ENCODE peak calls at places on chromosomes 5 and 9, in five cellular contexts. One of them, this sample, is unnamed.

GRCh38 chr5:61334224-61335196 is 2.5 kb downstream of the ZSWIM6 start:
- DNase-seq in HepG2: no peak
- DNase-seq in K562: no peak
- DNase-seq in SK-N-SH: peak
- DNase-seq in GM12878: no peak
- DNase-seq in this sample: peak

GRCh38 chr9:136095495-136096058 is 488 bp upstream of the NACC2 start:
- DNase-seq in HepG2: no peak
- DNase-seq in K562: peak
- DNase-seq in SK-N-SH: peak
- DNase-seq in GM12878: no peak
- DNase-seq in this sample: no peak

GRCh38 chr5:100004969-100005368 is 530.2 kb upstream of the FAM174A start:
- DNase-seq in HepG2: no peak
- DNase-seq in K562: no peak
- DNase-seq in SK-N-SH: no peak
- DNase-seq in GM12878: no peak
- DNase-seq in this sample: no peak

GRCh38 chr9:126985870-126986498 is 71.4 kb downstream of the RALGPS1 start:
- DNase-seq in HepG2: peak
- DNase-seq in K562: no peak
- DNase-seq in SK-N-SH: no peak
- DNase-seq in GM12878: peak
- DNase-seq in this sample: no peak

GRCh38 chr5:128015978-128016377 is 67.6 kb upstream of the SLC12A2 start:
- DNase-seq in HepG2: no peak
- DNase-seq in K562: peak
- DNase-seq in SK-N-SH: no peak
- DNase-seq in GM12878: no peak
- DNase-seq in this sample: no peak

GRCh38 chr9:111876179-111876578 is 20.4 kb upstream of the UGCG start:
- DNase-seq in HepG2: no peak
- DNase-seq in K562: no peak
- DNase-seq in SK-N-SH: no peak
- DNase-seq in GM12878: no peak
- DNase-seq in this sample: no peak

GRCh38 chr5:166441-167372 is 24.6 kb upstream of the LRRC14B start:
- DNase-seq in HepG2: no peak
- DNase-seq in K562: no peak
- DNase-seq in SK-N-SH: no peak
- DNase-seq in GM12878: no peak
- DNase-seq in this sample: no peak

GRCh38 chr9:134633362-134634142 is 8.1 kb upstream of the COL5A1 start:
- DNase-seq in HepG2: no peak
- DNase-seq in K562: no peak
- DNase-seq in SK-N-SH: no peak
- DNase-seq in GM12878: no peak
- DNase-seq in this sample: no peak

GRCh38 chr5:176606032-176606431 is 3.9 kb downstream of the GPRIN1 start:
- DNase-seq in HepG2: no peak
- DNase-seq in K562: no peak
- DNase-seq in SK-N-SH: no peak
- DNase-seq in GM12878: no peak
- DNase-seq in this sample: no peak

GRCh38 chr5:35031276-35031675 is 16.5 kb downstream of the AGXT2 start:
- DNase-seq in HepG2: no peak
- DNase-seq in K562: no peak
- DNase-seq in SK-N-SH: no peak
- DNase-seq in GM12878: no peak
- DNase-seq in this sample: no peak

GRCh38 chr5:174834081-174834480 is 109.7 kb downstream of the MSX2 start:
- DNase-seq in HepG2: no peak
- DNase-seq in K562: no peak
- DNase-seq in SK-N-SH: no peak
- DNase-seq in GM12878: no peak
- DNase-seq in this sample: no peak

GRCh38 chr5:4196744-4197646 is 601.4 kb downstream of the IRX1 start:
- DNase-seq in HepG2: no peak
- DNase-seq in K562: no peak
- DNase-seq in SK-N-SH: no peak
- DNase-seq in GM12878: no peak
- DNase-seq in this sample: no peak

GRCh38 chr5:71013575-71013974 is 11.6 kb downstream of the NAIP start:
- DNase-seq in HepG2: no peak
- DNase-seq in K562: peak
- DNase-seq in SK-N-SH: no peak
- DNase-seq in GM12878: no peak
- DNase-seq in this sample: no peak

GRCh38 chr5:56270058-56270457 is 36.9 kb upstream of the ANKRD55 start:
- DNase-seq in HepG2: peak
- DNase-seq in K562: no peak
- DNase-seq in SK-N-SH: peak
- DNase-seq in GM12878: peak
- DNase-seq in this sample: no peak

GRCh38 chr9:99779277-99779676 is 42.4 kb upstream of the NR4A3 start:
- DNase-seq in HepG2: no peak
- DNase-seq in K562: no peak
- DNase-seq in SK-N-SH: no peak
- DNase-seq in GM12878: no peak
- DNase-seq in this sample: no peak

GRCh38 chr5:54821445-54822330 is 163.7 kb downstream of the ESM1 start:
- DNase-seq in HepG2: no peak
- DNase-seq in K562: no peak
- DNase-seq in SK-N-SH: no peak
- DNase-seq in GM12878: no peak
- DNase-seq in this sample: no peak

GRCh38 chr9:68546596-68547390 is 6.1 kb upstream of the TMEM252 start:
- DNase-seq in HepG2: peak
- DNase-seq in K562: no peak
- DNase-seq in SK-N-SH: no peak
- DNase-seq in GM12878: peak
- DNase-seq in this sample: no peak

GRCh38 chr5:36177715-36178556 is 26.0 kb downstream of the SKP2 start:
- DNase-seq in HepG2: peak
- DNase-seq in K562: no peak
- DNase-seq in SK-N-SH: peak
- DNase-seq in GM12878: no peak
- DNase-seq in this sample: peak

GRCh38 chr5:94818904-94819303 is 200.4 kb downstream of the SLF1 start:
- DNase-seq in HepG2: no peak
- DNase-seq in K562: no peak
- DNase-seq in SK-N-SH: no peak
- DNase-seq in GM12878: no peak
- DNase-seq in this sample: no peak

GRCh38 chr5:37197340-37198050 is 51.7 kb downstream of the CPLANE1 start:
- DNase-seq in HepG2: no peak
- DNase-seq in K562: no peak
- DNase-seq in SK-N-SH: no peak
- DNase-seq in GM12878: no peak
- DNase-seq in this sample: no peak

GRCh38 chr5:152523964-152524363 is 118.9 kb upstream of the NMUR2 start:
- DNase-seq in HepG2: no peak
- DNase-seq in K562: no peak
- DNase-seq in SK-N-SH: no peak
- DNase-seq in GM12878: no peak
- DNase-seq in this sample: no peak

GRCh38 chr9:129306318-129306973 is 128.4 kb upstream of the IER5L start:
- DNase-seq in HepG2: no peak
- DNase-seq in K562: no peak
- DNase-seq in SK-N-SH: no peak
- DNase-seq in GM12878: no peak
- DNase-seq in this sample: no peak

GRCh38 chr9:119004618-119004990 is 364.6 kb downstream of the BRINP1 start:
- DNase-seq in HepG2: peak
- DNase-seq in K562: no peak
- DNase-seq in SK-N-SH: no peak
- DNase-seq in GM12878: no peak
- DNase-seq in this sample: no peak

GRCh38 chr9:135480071-135480941 is 724 bp downstream of the PPP1R26 start:
- DNase-seq in HepG2: peak
- DNase-seq in K562: peak
- DNase-seq in SK-N-SH: peak
- DNase-seq in GM12878: no peak
- DNase-seq in this sample: peak

GRCh38 chr5:132418876-132419275 is 49.4 kb downstream of the SLC22A5 start:
- DNase-seq in HepG2: no peak
- DNase-seq in K562: no peak
- DNase-seq in SK-N-SH: no peak
- DNase-seq in GM12878: no peak
- DNase-seq in this sample: no peak

GRCh38 chr9:38084556-38084880 is 15.5 kb upstream of the SHB start:
- DNase-seq in HepG2: no peak
- DNase-seq in K562: no peak
- DNase-seq in SK-N-SH: no peak
- DNase-seq in GM12878: no peak
- DNase-seq in this sample: no peak
- TF ChIP-seq FOXM1 in HepG2: no peak
- TF ChIP-seq FOXM1 in K562: no peak
- TF ChIP-seq FOXM1 in SK-N-SH: no peak
- TF ChIP-seq FOXM1 in GM12878: no peak
- TF ChIP-seq FOXM1 in this sample: no peak

GRCh38 chr9:121902483-121903135 is 190.5 kb downstream of the TTLL11 start:
- DNase-seq in HepG2: no peak
- DNase-seq in K562: no peak
- DNase-seq in SK-N-SH: peak
- DNase-seq in GM12878: peak
- DNase-seq in this sample: no peak
- TF ChIP-seq FOXM1 in HepG2: no peak
- TF ChIP-seq FOXM1 in K562: no peak
- TF ChIP-seq FOXM1 in SK-N-SH: no peak
- TF ChIP-seq FOXM1 in GM12878: no peak
- TF ChIP-seq FOXM1 in this sample: no peak

DNA sequence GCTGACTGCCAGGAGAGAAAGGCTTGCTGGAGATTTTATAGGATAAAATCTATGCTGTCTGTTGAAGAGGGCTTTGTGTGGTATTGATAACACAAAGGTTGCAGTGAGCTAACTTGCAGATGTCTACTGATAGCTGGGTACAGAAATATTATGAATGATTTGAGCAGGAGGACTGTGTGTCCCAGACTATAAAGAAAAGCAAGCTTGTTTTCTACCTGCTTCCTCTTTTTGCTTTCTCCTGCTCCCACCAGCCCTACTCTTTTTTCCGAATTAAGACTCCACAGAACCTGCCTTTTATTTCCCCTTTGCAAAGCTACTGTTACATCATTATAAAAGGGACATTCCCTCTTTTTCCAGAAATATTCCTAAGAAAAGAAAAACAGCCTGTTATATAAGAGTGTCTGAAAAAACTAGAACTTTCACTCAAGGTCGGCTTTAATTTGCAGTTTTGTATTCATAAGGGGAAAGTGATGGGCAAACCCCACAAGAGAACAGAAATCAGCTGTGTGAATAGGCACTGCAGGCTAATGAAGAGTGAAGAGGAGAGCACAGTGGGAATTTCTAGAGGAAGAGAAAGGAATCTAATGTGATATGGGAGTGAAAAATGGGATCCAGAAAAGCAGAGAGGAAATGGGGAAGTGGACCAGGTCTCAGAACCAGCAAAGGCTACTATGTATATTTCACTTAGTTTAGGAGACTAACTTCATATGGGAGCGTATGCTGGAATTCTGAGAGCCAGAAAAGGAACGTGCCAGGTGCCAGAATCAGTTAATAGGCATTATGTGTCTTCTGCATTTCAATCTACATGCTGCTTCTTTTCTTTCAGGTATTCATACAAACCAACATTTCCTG is 28.2 kb upstream of the IFNA14 start:
- DNase-seq in HepG2: no peak
- DNase-seq in K562: no peak
- DNase-seq in SK-N-SH: no peak
- DNase-seq in GM12878: no peak
- DNase-seq in this sample: no peak
- TF ChIP-seq FOXM1 in HepG2: no peak
- TF ChIP-seq FOXM1 in K562: no peak
- TF ChIP-seq FOXM1 in SK-N-SH: no peak
- TF ChIP-seq FOXM1 in GM12878: no peak
- TF ChIP-seq FOXM1 in this sample: no peak

GRCh38 chr5:150562832-150563231 is 54.9 kb downstream of the NDST1 start:
- DNase-seq in HepG2: peak
- DNase-seq in K562: no peak
- DNase-seq in SK-N-SH: no peak
- DNase-seq in GM12878: peak
- DNase-seq in this sample: no peak
- TF ChIP-seq FOXM1 in HepG2: no peak
- TF ChIP-seq FOXM1 in K562: no peak
- TF ChIP-seq FOXM1 in SK-N-SH: no peak
- TF ChIP-seq FOXM1 in GM12878: no peak
- TF ChIP-seq FOXM1 in this sample: no peak

DNA sequence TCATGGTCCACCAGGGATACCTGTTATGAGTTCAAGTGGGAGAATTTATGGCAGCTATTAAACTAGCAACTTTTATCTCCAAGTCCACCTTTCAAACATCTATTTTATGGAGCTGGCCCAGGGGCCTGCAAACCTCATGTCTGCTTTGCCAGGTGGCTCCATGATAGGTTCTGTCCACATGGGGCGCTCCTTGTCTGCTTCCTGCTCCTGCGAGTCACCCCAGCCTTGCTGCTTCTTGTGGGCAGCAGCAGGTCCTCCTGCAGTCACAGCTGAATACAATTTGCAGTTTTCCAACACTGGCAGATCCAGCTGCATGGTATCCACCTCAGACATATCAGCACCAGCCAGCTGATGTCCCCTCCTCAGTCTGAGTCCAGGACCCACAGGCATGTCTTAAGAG is 39.6 kb upstream of the FRRS1L start:
- DNase-seq in HepG2: peak
- DNase-seq in K562: no peak
- DNase-seq in SK-N-SH: no peak
- DNase-seq in GM12878: no peak
- DNase-seq in this sample: no peak
- TF ChIP-seq FOXM1 in HepG2: no peak
- TF ChIP-seq FOXM1 in K562: no peak
- TF ChIP-seq FOXM1 in SK-N-SH: no peak
- TF ChIP-seq FOXM1 in GM12878: no peak
- TF ChIP-seq FOXM1 in this sample: no peak

GRCh38 chr5:44747396-44747795 is 61.4 kb upstream of the MRPS30 start:
- DNase-seq in HepG2: no peak
- DNase-seq in K562: no peak
- DNase-seq in SK-N-SH: no peak
- DNase-seq in GM12878: no peak
- DNase-seq in this sample: no peak
- TF ChIP-seq FOXM1 in HepG2: no peak
- TF ChIP-seq FOXM1 in K562: no peak
- TF ChIP-seq FOXM1 in SK-N-SH: no peak
- TF ChIP-seq FOXM1 in GM12878: no peak
- TF ChIP-seq FOXM1 in this sample: no peak

GRCh38 chr5:169374111-169374510 is 73.2 kb upstream of the SLIT3 start:
- DNase-seq in HepG2: no peak
- DNase-seq in K562: no peak
- DNase-seq in SK-N-SH: no peak
- DNase-seq in GM12878: no peak
- DNase-seq in this sample: no peak

GRCh38 chr5:169369130-169369529 is 68.2 kb upstream of the SLIT3 start:
- DNase-seq in HepG2: no peak
- DNase-seq in K562: no peak
- DNase-seq in SK-N-SH: no peak
- DNase-seq in GM12878: no peak
- DNase-seq in this sample: no peak

GRCh38 chr5:169374761-169375160 is 73.8 kb upstream of the SLIT3 start:
- DNase-seq in HepG2: no peak
- DNase-seq in K562: no peak
- DNase-seq in SK-N-SH: peak
- DNase-seq in GM12878: no peak
- DNase-seq in this sample: no peak
- TF ChIP-seq FOXM1 in HepG2: no peak
- TF ChIP-seq FOXM1 in K562: no peak
- TF ChIP-seq FOXM1 in SK-N-SH: no peak
- TF ChIP-seq FOXM1 in GM12878: no peak
- TF ChIP-seq FOXM1 in this sample: no peak

This sample was measured in HEK293T.